ENCODE peak calls at places on chromosomes 13 and 19, in seven cellular contexts. W, M, Z, P, G, B and L are unnamed samples.

GRCh38 chr13:108463365-108463764 is 166.0 kb upstream of the MYO16 start:
- DNase-seq in W (no peak), M (no peak), Z (peak), P (no peak), G (peak), B (peak), L (peak)

GRCh38 chr13:50011461-50011860 is 3.8 kb upstream of the KCNRG start:
- DNase-seq in W (peak), M (no peak), Z (no peak), P (no peak), G (no peak), B (no peak), L (no peak)

GRCh38 chr19:46823049-46823448 is 27.6 kb downstream of the AP2S1 start:
- DNase-seq in W (no peak), M (no peak), Z (no peak), P (no peak), G (no peak), B (no peak), L (no peak)

GRCh38 chr19:52566588-52566987 is 3.5 kb upstream of the ZNF701 start:
- DNase-seq in W (no peak), M (no peak), Z (peak), P (no peak), G (peak), B (peak), L (peak)

GRCh38 chr13:73231456-73231855 is 172.7 kb downstream of the KLF5 start:
- DNase-seq in W (no peak), M (no peak), Z (no peak), P (no peak), G (no peak), B (no peak), L (no peak)

GRCh38 chr19:48967346-48968178 is 2.5 kb downstream of the FTL start:
- DNase-seq in W (peak), M (no peak), Z (peak), P (no peak), G (peak), B (peak), L (peak)

GRCh38 chr13:51773515-51773914 is 30.4 kb downstream of the DHRS12 start:
- DNase-seq in W (no peak), M (no peak), Z (no peak), P (no peak), G (no peak), B (no peak), L (no peak)

GRCh38 chr19:6086081-6086858 is 24.0 kb downstream of the RFX2 start:
- DNase-seq in W (no peak), M (no peak), Z (peak), P (no peak), G (peak), B (no peak), L (no peak)

GRCh38 chr13:72693832-72694231 is 33.6 kb downstream of the MZT1 start:
- DNase-seq in W (no peak), M (no peak), Z (no peak), P (no peak), G (no peak), B (no peak), L (no peak)

GRCh38 chr13:22717036-22717435 is 463.7 kb upstream of the SGCG start:
- DNase-seq in W (peak), M (no peak), Z (no peak), P (no peak), G (no peak), B (no peak), L (no peak)

GRCh38 chr13:27283906-27284523 is 13.4 kb downstream of the RASL11A start:
- DNase-seq in W (peak), M (no peak), Z (no peak), P (no peak), G (peak), B (peak), L (peak)

GRCh38 chr19:23774156-23774971 is 15.7 kb upstream of the ZNF681 start:
- DNase-seq in W (no peak), M (no peak), Z (peak), P (no peak), G (no peak), B (no peak), L (no peak)

GRCh38 chr13:34810996-34811395 is 131.1 kb upstream of the NBEA start:
- DNase-seq in W (no peak), M (no peak), Z (no peak), P (no peak), G (no peak), B (no peak), L (no peak)

GRCh38 chr13:44329909-44330545 is 43.6 kb upstream of the SERP2 start:
- DNase-seq in W (no peak), M (no peak), Z (no peak), P (no peak), G (no peak), B (no peak), L (no peak)

GRCh38 chr13:99067160-99067985 is 89.5 kb upstream of the DOCK9 start:
- DNase-seq in W (no peak), M (no peak), Z (peak), P (no peak), G (peak), B (peak), L (peak)

GRCh38 chr13:44243198-44243852 is 130.3 kb upstream of the SERP2 start:
- DNase-seq in W (peak), M (peak), Z (peak), P (peak), G (peak), B (peak), L (peak)

GRCh38 chr19:57436392-57436791 is 1.3 kb downstream of the ZNF749 start:
- DNase-seq in W (no peak), M (no peak), Z (no peak), P (no peak), G (peak), B (no peak), L (peak)

GRCh38 chr19:1668339-1669123 is 16.1 kb upstream of the TCF3 start:
- DNase-seq in W (no peak), M (peak), Z (no peak), P (peak), G (peak), B (no peak), L (no peak)

GRCh38 chr19:35153701-35154534 is 617 bp upstream of the FXYD5 start:
- DNase-seq in W (no peak), M (peak), Z (no peak), P (peak), G (peak), B (no peak), L (peak)

GRCh38 chr13:41457589-41458186 is 338 bp downstream of the RGCC start:
- DNase-seq in W (no peak), M (peak), Z (no peak), P (peak), G (peak), B (no peak), L (no peak)

GRCh38 chr19:44277331-44277730 is 17.6 kb downstream of the ZNF233 start:
- DNase-seq in W (no peak), M (no peak), Z (peak), P (no peak), G (no peak), B (no peak), L (no peak)

GRCh38 chr19:1177322-1178114 is 3.5 kb upstream of the SBNO2 start:
- DNase-seq in W (no peak), M (no peak), Z (peak), P (peak), G (peak), B (peak), L (peak)

GRCh38 chr13:39132286-39132685 is 94.0 kb downstream of the NHLRC3 start:
- DNase-seq in W (no peak), M (no peak), Z (peak), P (no peak), G (peak), B (peak), L (peak)

GRCh38 chr19:46416077-46416709 is 2.8 kb upstream of the CCDC8 start:
- DNase-seq in W (peak), M (peak), Z (peak), P (no peak), G (peak), B (peak), L (peak)

GRCh38 chr19:19704836-19705235 is 28.1 kb downstream of the ZNF14 start:
- DNase-seq in W (no peak), M (no peak), Z (no peak), P (no peak), G (no peak), B (no peak), L (no peak)

GRCh38 chr13:102678339-102679122 is 16.3 kb downstream of the METTL21C start:
- DNase-seq in W (no peak), M (no peak), Z (no peak), P (no peak), G (no peak), B (peak), L (peak)

GRCh38 chr13:44313674-44314073 is 60.0 kb upstream of the SERP2 start:
- DNase-seq in W (no peak), M (no peak), Z (peak), P (no peak), G (peak), B (peak), L (peak)

GRCh38 chr19:2446390-2446789 is 10.4 kb downstream of the LMNB2 start:
- DNase-seq in W (no peak), M (peak), Z (no peak), P (peak), G (no peak), B (no peak), L (no peak)

GRCh38 chr13:51923983-51924539 is 62.3 kb downstream of the CCDC70 start:
- DNase-seq in W (no peak), M (peak), Z (no peak), P (no peak), G (peak), B (no peak), L (no peak)